ENCODE peak calls at places on chromosomes 12 and 14, in nine cellular contexts. K, F, A, I, W, M, V, X and S are unnamed samples.

GRCh38 chr12:48489012-48489411 is 6.7 kb downstream of the C12orf54 start:
- DNase-seq in K (no peak), F (peak; percentile 98), A (peak; percentile 3), I (no peak), W (no peak), M (no peak), V (no peak), X (no peak), S (peak; percentile 75)

GRCh38 chr12:131455218-131455506 is 255.7 kb upstream of the SFSWAP start:
- DNase-seq in K (no peak), F (no peak), A (no peak), I (no peak), W (no peak), M (no peak), V (no peak), X (no peak), S (no peak)

GRCh38 chr12:95548056-95548538 is 3.2 kb downstream of the USP44 start:
- DNase-seq in K (peak; percentile 70), F (no peak), A (no peak), I (no peak), W (no peak), M (peak; percentile 84), V (no peak), X (peak; percentile 69), S (no peak)

GRCh38 chr14:95993768-95994592 is 45.2 kb upstream of the C14orf132 start:
- DNase-seq in K (peak; percentile 29), F (peak; percentile 17), A (peak; percentile 18), I (peak; percentile 49), W (peak; percentile 16), M (peak; percentile 91), V (peak; percentile 15), X (no peak), S (peak; percentile 69)

GRCh38 chr12:60921541-60921940 is 1325.7 kb downstream of the SLC16A7 start:
- DNase-seq in K (no peak), F (no peak), A (no peak), I (no peak), W (no peak), M (no peak), V (no peak), X (no peak), S (no peak)

GRCh38 chr12:116863275-116863767 is 17.9 kb downstream of the HRK start:
- DNase-seq in K (no peak), F (no peak), A (peak; percentile 27), I (peak; percentile 54), W (no peak), M (peak; percentile 55), V (no peak), X (no peak), S (no peak)

GRCh38 chr14:51095854-51096823 is 1.2 kb upstream of the TRIM9 start:
- DNase-seq in K (no peak), F (peak; percentile 18), A (no peak), I (no peak), W (peak; percentile 5), M (peak; percentile 17), V (no peak), X (no peak), S (peak; percentile 21)

GRCh38 chr12:25155031-25155576 is 39.9 kb downstream of the DNAI7 start:
- DNase-seq in K (peak; percentile 4), F (peak; percentile 29), A (peak; percentile 39), I (peak; percentile 32), W (no peak), M (peak; percentile 30), V (peak; percentile 57), X (no peak), S (peak; percentile 55)

GRCh38 chr14:38469156-38469555 is 213.3 kb upstream of the CLEC14A start:
- DNase-seq in K (no peak), F (no peak), A (peak; percentile 4), I (no peak), W (no peak), M (no peak), V (no peak), X (no peak), S (peak; percentile 68)

GRCh38 chr14:25411933-25412757 is 362.2 kb upstream of the STXBP6 start:
- DNase-seq in K (peak; percentile 2), F (no peak), A (no peak), I (peak; percentile 7), W (no peak), M (peak; percentile 73), V (no peak), X (no peak), S (no peak)

GRCh38 chr14:25406818-25407217 is 356.9 kb upstream of the STXBP6 start:
- DNase-seq in K (peak; percentile 41), F (peak; percentile 6), A (no peak), I (peak; percentile 57), W (no peak), M (peak; percentile 76), V (no peak), X (no peak), S (no peak)
- TF ChIP-seq CTCF in K (peak; percentile 55), F (peak; percentile 50), A (no peak), I (peak; percentile 66), W (peak; percentile 50), M (peak; percentile 78), V (peak; percentile 0), X (peak; percentile 75), S (peak; percentile 37)

DNA sequence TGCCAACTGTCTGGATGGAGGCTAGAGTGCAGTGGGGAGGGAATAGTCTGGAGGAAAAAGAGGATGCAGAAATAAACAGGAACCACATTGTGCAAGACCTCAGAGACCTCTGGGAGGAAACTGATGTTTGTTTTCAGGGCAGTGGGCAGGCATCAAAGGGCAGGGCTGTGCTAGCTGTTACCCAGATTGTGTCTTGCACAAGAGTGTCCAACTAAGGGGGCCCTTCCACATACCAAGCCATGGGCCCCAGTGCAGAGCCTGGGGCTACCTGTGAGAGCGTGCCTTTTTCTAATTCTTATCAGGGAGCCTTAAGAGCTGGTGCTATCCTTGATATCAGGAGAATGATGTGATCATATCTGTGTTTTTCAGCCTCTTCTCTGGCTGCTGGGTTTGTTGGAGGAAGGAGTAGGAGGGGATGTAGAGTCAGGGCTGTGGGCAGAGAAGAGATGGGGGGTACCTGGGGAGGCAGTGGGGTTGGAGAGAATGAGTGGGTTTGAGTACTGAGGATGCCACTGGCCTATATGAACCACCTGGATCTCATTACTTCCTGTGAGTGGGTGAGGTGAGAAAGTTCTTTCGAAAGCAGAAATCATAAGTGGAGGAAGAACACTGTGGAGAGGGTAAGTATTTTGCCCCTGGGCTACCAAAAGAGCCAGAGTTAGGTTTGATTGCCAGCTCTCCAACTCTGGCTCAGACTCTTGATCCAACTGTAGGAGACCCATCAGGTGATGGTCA is 259.2 kb upstream of the CRY1 start:
- DNase-seq in K (no peak), F (no peak), A (no peak), I (no peak), W (no peak), M (no peak), V (no peak), X (no peak), S (peak; percentile 33)
- TF ChIP-seq CTCF in K (no peak), F (no peak), A (no peak), I (no peak), W (no peak), M (no peak), V (no peak), X (no peak), S (no peak)

GRCh38 chr14:67674480-67675218 is at the start of gene VTI1B:
- DNase-seq in K (peak; percentile 78), F (peak; percentile 77), A (no peak), I (peak; percentile 83), W (peak; percentile 85), M (peak; percentile 93), V (no peak), X (peak; percentile 85), S (peak; percentile 67)
- TF ChIP-seq CTCF in K (no peak), F (peak; percentile 37), A (peak; percentile 42), I (peak; percentile 30), W (peak; percentile 22), M (peak; percentile 29), V (peak; percentile 25), X (no peak), S (no peak)

DNA sequence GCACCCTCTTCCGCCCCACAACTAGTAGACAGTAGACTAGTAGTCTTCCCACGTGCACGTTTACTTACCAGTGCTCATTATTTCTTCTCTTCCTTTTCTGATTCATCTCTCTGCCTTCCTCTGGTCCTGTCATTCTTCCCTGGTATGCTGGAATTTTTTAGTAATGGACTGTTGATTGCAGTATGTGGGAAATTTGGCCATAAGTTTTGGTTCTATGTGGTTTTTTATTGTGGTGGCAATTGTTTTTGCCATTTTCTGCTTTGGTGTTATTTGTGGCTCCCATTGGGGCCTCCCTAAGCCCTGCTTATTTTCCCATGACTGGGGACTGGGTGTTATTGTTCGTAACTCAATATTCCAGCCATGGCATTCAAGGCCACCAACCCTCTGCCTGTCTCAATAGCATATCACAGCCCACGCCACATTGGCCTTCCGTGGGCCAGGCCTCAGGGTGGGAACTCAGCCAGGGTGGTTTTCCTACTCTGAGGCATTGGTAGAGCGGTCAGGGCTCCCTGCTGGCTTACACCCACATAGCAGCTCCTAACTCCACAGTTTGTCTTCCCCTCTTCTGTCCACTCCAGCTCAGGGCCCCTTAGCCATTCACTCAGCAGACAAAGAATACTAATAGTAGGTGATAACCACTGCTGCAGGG is 321.4 kb downstream of the CACNA1C start:
- DNase-seq in K (no peak), F (no peak), A (no peak), I (no peak), W (no peak), M (no peak), V (no peak), X (no peak), S (no peak)
- TF ChIP-seq CTCF in K (no peak), F (no peak), A (no peak), I (no peak), W (no peak), M (no peak), V (no peak), X (no peak), S (no peak)

GRCh38 chr14:89941830-89942377 is 12.6 kb downstream of the EFCAB11 start:
- DNase-seq in K (no peak), F (no peak), A (no peak), I (no peak), W (no peak), M (no peak), V (no peak), X (no peak), S (no peak)

GRCh38 chr14:89933002-89933401 is 21.5 kb downstream of the EFCAB11 start:
- DNase-seq in K (no peak), F (no peak), A (no peak), I (no peak), W (no peak), M (no peak), V (no peak), X (no peak), S (no peak)

DNA sequence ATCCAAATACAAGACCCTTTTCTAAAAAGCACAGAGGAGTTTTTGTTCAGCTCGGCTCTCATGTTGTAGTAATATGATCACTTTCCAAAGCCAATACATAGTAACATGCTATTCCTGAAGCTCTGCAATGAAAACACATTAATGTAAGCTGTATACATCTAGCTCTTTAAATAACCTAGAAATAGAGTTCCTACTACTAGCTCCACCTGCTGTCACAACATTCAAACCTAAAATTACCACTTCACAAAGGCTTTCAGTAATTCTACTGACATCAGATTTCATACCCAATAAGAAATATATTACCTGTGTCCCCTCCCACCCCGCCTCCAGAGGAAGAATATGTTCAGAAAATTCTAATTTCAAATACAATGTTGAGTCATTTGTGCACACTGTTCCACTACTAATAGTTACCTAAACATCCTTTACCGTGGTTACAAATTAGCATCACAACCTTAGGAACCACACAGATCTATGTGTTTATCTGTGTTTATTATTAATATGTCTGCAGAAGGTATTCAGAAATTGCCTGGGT is 17.8 kb downstream of the EFCAB11 start:
- DNase-seq in K (no peak), F (no peak), A (no peak), I (peak; percentile 26), W (no peak), M (no peak), V (no peak), X (no peak), S (no peak)
- TF ChIP-seq CTCF in K (no peak), F (peak; percentile 42), A (peak; percentile 36), I (peak; percentile 46), W (no peak), M (no peak), V (peak; percentile 1), X (no peak), S (no peak)

GRCh38 chr12:93766802-93767523 is 89.8 kb downstream of the CRADD start:
- DNase-seq in K (peak; percentile 40), F (peak; percentile 66), A (no peak), I (peak; percentile 85), W (peak; percentile 69), M (peak; percentile 20), V (no peak), X (no peak), S (peak; percentile 77)
- TF ChIP-seq CTCF in K (peak; percentile 24), F (peak; percentile 87), A (peak; percentile 72), I (peak; percentile 93), W (peak; percentile 78), M (peak; percentile 41), V (peak; percentile 66), X (peak; percentile 51), S (peak; percentile 57)